ENCODE peak calls at places on chromosomes 13 and 19, in four cellular contexts. X is HCT116, W is HepG2, C is K562. N is an unnamed sample.

GRCh38 chr19:44722131-44723121 is 23.5 kb downstream of the CEACAM16 start:
- DNase-seq in X (no peak), C (no peak), W (no peak), N (no peak)

GRCh38 chr19:41376241-41376997 is at the start of gene TMEM91:
- DNase-seq in W (no peak), C (no peak), X (no peak), N (no peak)

GRCh38 chr13:50594276-50594970 is 249.1 kb downstream of the DLEU7 start:
- DNase-seq in W (peak; percentile 34), X (no peak), C (no peak), N (no peak)

GRCh38 chr13:25232937-25233515 is 54.3 kb downstream of the MTMR6 start:
- DNase-seq in C (peak; percentile 18), W (peak; percentile 41), X (peak; percentile 19), N (no peak)

GRCh38 chr13:30510811-30511371 is 45.2 kb upstream of the HMGB1 start:
- DNase-seq in W (no peak), C (no peak), X (no peak), N (no peak)

GRCh38 chr19:45901432-45901903 is 945 bp downstream of the MYPOP start:
- DNase-seq in C (no peak), W (no peak), X (no peak), N (no peak)

GRCh38 chr19:18644144-18645034 is 7.6 kb downstream of the KLHL26 start:
- DNase-seq in W (no peak), C (no peak), X (no peak), N (no peak)

GRCh38 chr19:709196-709964 is 645 bp downstream of the PALM start:
- DNase-seq in X (no peak), W (no peak), C (no peak), N (no peak)

GRCh38 chr19:11092181-11092538 is 2.9 kb downstream of the LDLR start:
- DNase-seq in C (no peak), W (peak; percentile 92), X (peak; percentile 56), N (no peak)

GRCh38 chr13:45674908-45675307 is 27.2 kb upstream of the CBY2 start:
- DNase-seq in C (no peak), X (no peak), W (no peak), N (no peak)

GRCh38 chr19:4556574-4557185 is 2.8 kb downstream of the SEMA6B start:
- DNase-seq in C (peak; percentile 98), W (no peak), X (peak; percentile 69), N (no peak)

GRCh38 chr13:41500501-41500900 is 43.2 kb downstream of the RGCC start:
- DNase-seq in C (no peak), W (no peak), X (no peak), N (no peak)

GRCh38 chr13:108495686-108496363 is 133.6 kb upstream of the MYO16 start:
- DNase-seq in W (no peak), X (no peak), C (no peak), N (no peak)

GRCh38 chr13:75452564-75452963 is 29.4 kb downstream of the TBC1D4 start:
- DNase-seq in C (no peak), X (no peak), W (no peak), N (no peak)

GRCh38 chr13:95535243-95535642 is 17.3 kb upstream of the CLDN10 start:
- DNase-seq in X (peak; percentile 77), C (no peak), W (peak; percentile 84), N (peak; percentile 84)

GRCh38 chr19:58054792-58055482 is 4.1 kb upstream of the ZNF135 start:
- DNase-seq in X (no peak), C (no peak), W (no peak), N (no peak)

GRCh38 chr13:61954092-61954491 is 538.4 kb upstream of the PCDH20 start:
- DNase-seq in W (peak; percentile 4), C (no peak), X (peak; percentile 19), N (peak; percentile 12)

GRCh38 chr19:1853295-1854031 is 5.2 kb upstream of the REXO1 start:
- DNase-seq in X (peak; percentile 68), W (peak; percentile 76), C (peak; percentile 58), N (no peak)

GRCh38 chr13:75372923-75373841 is 108.8 kb downstream of the TBC1D4 start:
- DNase-seq in X (no peak), W (no peak), C (no peak), N (no peak)

GRCh38 chr19:45090598-45090997 is 2.4 kb upstream of the PPP1R37 start:
- DNase-seq in X (no peak), C (no peak), W (no peak), N (no peak)

GRCh38 chr13:86581711-86582110 is 782.5 kb upstream of the SLITRK6 start:
- DNase-seq in C (no peak), X (no peak), W (no peak), N (no peak)

GRCh38 chr13:25253702-25254101 is 33.6 kb downstream of the MTMR6 start:
- DNase-seq in C (no peak), W (peak; percentile 34), X (no peak), N (no peak)

GRCh38 chr19:6861683-6862286 is 25.6 kb upstream of the ADGRE1 start:
- DNase-seq in W (peak; percentile 4), X (no peak), C (no peak), N (no peak)

GRCh38 chr19:48812094-48812929 is 1.5 kb upstream of the BCAT2 start:
- DNase-seq in C (peak; percentile 99), W (peak; percentile 37), X (no peak), N (no peak)

GRCh38 chr19:19628499-19629134 is 597 bp upstream of the LPAR2 start:
- DNase-seq in C (no peak), W (no peak), X (peak; percentile 61), N (no peak)

GRCh38 chr19:5595745-5596144 is 26.8 kb downstream of the SAFB2 start:
- DNase-seq in W (no peak), X (no peak), C (no peak), N (no peak)

GRCh38 chr19:40523322-40524047 is 53.2 kb upstream of the SHKBP1 start:
- DNase-seq in W (peak; percentile 61), X (peak; percentile 72), C (peak; percentile 70), N (no peak)

DNA sequence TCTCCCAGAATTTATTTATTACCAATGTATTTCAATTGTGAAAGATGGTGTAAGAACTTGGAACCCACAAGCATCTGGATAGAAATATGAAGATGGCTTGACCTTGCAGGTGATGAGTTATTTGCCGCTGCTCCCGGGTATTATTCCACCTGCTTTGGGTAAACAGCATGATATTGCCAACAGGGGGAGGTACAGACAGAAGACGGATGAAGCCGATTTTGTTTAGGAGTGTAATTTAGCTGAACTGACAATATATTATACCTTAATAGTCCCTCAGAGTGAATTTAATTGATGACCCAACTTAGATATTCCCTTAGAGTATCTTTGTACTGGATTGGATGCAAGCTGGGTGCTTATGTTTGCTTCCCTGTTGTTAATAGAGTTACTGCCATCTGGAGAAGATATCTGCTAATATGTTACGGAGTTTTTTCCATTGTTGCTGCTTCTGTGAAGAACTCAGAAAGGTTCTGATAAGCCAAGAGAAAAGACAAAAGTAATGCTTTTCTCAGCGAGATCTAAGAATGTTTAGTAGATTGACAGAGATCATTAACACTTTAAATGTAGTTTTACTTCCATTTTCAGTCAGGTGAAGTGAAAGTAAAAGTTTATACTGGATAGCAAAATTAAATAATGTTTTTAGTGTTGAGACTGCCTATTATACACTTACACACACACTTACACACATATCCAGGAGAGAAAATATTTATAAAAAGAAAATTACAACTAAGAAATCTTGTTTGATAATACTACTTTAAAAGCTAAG is 2220.8 kb upstream of the PCDH20 start:
- DNase-seq in W (no peak), C (no peak), X (peak; percentile 41), N (peak; percentile 13)
- TF ChIP-seq CTCF in W (peak; percentile 26), C (no peak), X (peak; percentile 16), N (peak; percentile 37)

GRCh38 chr13:65985632-65986031 is 1244.5 kb downstream of the PCDH9 start:
- DNase-seq in W (peak; percentile 16), C (no peak), X (peak; percentile 67), N (no peak)

GRCh38 chr13:65990684-65991083 is 1239.5 kb downstream of the PCDH9 start:
- DNase-seq in W (no peak), C (no peak), X (no peak), N (no peak)
- TF ChIP-seq POLR2AphosphoS5 in W (no peak), C (no peak), X (no peak), N (no peak)

GRCh38 chr19:32316034-32316433 is 29.4 kb upstream of the ZNF507 start:
- DNase-seq in X (no peak), C (no peak), W (no peak), N (no peak)

GRCh38 chr19:32322541-32322940 is 22.9 kb upstream of the ZNF507 start:
- DNase-seq in X (no peak), W (no peak), C (no peak), N (no peak)

GRCh38 chr19:32317045-32317444 is 28.4 kb upstream of the ZNF507 start:
- DNase-seq in W (no peak), C (no peak), X (no peak), N (no peak)

GRCh38 chr19:32313866-32314265 is 31.5 kb upstream of the ZNF507 start:
- DNase-seq in W (no peak), C (no peak), X (no peak), N (no peak)

GRCh38 chr19:32318884-32319520 is 26.4 kb upstream of the ZNF507 start:
- DNase-seq in X (peak; percentile 8), C (peak; percentile 42), W (no peak), N (no peak)
- TF ChIP-seq TCF7L2 in X (no peak), C (no peak), W (no peak), N (no peak)

DNA sequence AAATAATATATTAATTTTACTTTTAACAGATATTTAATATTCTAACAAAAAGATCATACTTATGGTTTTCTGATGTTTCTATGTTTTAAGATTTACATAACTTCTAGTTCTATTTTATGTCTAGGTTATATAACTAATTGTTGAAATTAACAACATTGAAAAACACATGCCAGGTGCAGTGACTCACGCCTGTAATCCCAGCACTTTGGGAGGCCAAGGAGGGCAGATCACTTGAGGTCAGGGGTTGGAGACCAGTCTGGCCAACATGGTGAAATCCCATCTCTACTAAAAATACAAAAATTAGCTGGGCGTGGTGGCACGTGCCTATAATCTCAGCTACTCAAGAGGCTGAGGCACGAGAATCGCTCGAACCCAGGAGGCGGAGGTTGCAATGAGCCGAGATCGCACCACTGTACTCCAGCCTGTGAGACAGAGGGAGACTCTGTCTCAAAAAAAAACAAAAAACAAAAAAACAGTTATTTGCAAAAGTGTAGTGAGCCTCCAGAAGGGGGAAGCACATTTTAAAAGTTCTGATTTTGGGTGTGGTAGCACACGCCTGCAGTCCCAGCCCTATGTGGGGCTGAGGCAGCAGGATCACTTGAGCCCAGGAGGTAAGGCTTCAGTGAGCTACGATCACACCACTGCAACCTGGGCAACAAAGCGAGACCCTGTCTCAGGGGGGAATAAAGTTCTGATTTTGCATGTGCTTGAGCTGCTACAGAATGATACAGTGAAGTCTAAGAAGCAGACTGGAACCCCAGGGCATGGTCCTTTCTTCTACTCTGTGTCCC is 18.6 kb downstream of the MIPEP start:
- DNase-seq in W (no peak), C (no peak), X (no peak), N (no peak)
- TF ChIP-seq CTCF in W (no peak), C (no peak), X (no peak), N (no peak)

DNA sequence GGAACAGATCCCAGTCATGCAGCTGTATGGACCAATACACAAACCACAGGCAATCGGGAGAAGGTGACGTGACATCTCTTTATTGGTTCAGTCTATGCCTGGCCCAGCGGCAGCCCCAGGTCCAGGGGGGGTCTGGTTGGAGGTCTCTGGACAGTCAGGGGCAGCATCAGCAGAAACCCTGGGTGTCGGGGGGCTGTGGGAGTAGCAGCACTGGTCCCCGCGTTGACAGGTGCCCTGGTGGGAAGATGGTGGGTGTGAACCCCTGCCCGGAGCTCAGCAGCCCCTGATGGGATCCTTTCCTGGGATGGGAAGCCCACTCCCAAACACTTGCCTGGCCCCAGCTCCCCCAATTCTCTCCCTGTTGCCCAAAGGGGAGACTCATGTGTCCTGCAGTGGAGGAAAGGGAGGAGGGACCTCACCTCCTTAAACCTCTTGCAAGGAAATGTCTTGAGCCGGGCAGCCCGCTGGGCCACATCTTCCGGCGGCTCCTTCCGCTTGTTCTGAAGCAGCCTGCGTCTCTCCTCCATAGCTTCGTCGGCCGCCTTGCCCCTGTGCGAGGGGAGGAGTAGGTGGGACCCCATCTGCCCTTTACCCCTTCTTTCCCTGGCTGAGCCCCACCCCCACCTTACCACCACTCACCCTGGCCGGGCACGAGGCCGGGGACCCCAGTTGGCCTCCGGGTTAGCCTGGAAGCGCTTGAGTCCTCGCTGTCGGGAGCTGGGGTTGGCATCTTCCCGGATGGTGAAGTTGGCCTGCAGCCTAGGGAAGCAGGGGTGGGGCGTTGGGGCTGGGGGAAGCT is 2.4 kb upstream of the LYL1 start:
- DNase-seq in W (no peak), C (no peak), X (no peak), N (no peak)
- TF ChIP-seq POLR2AphosphoS5 in W (no peak), C (no peak), X (no peak), N (no peak)

N was measured in Panc1.